ENCODE peak calls at places on chromosomes 3 and 15, in ten cellular contexts. One of them, this sample, is unnamed.

GRCh38 chr15:41465822-41466421 is 27.8 kb upstream of the ITPKA start:
- DNase-seq in AG04450: peak
- DNase-seq in activated CD8-positive, alpha-beta memory T cell treated with anti-CD3 and anti-CD28 coated beads, Interleukin-2, amount 50 U/mL, for 4 hours: no peak
- DNase-seq in tibial artery: no peak
- DNase-seq in activated CD4-positive, alpha-beta T cell treated with anti-CD3 and anti-CD28 coated beads for 1 hour: no peak
- DNase-seq in HCEC 1CT: peak
- DNase-seq in right cardiac atrium: no peak
- DNase-seq in uterus: no peak
- DNase-seq in HTR-8/SVneo: peak
- DNase-seq in anterior cingulate cortex: no peak
- DNase-seq in this sample: no peak

GRCh38 chr15:78878356-78878755 is 5.7 kb downstream of the MORF4L1 start:
- DNase-seq in activated CD4-positive, alpha-beta T cell treated with anti-CD3 and anti-CD28 coated beads for 1 hour: no peak
- DNase-seq in HCEC 1CT: peak
- DNase-seq in AG04450: no peak
- DNase-seq in uterus: no peak
- DNase-seq in tibial artery: no peak
- DNase-seq in right cardiac atrium: no peak
- DNase-seq in anterior cingulate cortex: no peak
- DNase-seq in activated CD8-positive, alpha-beta memory T cell treated with anti-CD3 and anti-CD28 coated beads, Interleukin-2, amount 50 U/mL, for 4 hours: no peak
- DNase-seq in HTR-8/SVneo: no peak
- DNase-seq in this sample: no peak

GRCh38 chr15:74011610-74012009 is 17.1 kb downstream of the PML start:
- DNase-seq in activated CD4-positive, alpha-beta T cell treated with anti-CD3 and anti-CD28 coated beads for 1 hour: no peak
- DNase-seq in uterus: peak
- DNase-seq in right cardiac atrium: peak
- DNase-seq in AG04450: no peak
- DNase-seq in HCEC 1CT: peak
- DNase-seq in HTR-8/SVneo: no peak
- DNase-seq in anterior cingulate cortex: no peak
- DNase-seq in activated CD8-positive, alpha-beta memory T cell treated with anti-CD3 and anti-CD28 coated beads, Interleukin-2, amount 50 U/mL, for 4 hours: no peak
- DNase-seq in tibial artery: no peak
- DNase-seq in this sample: peak

GRCh38 chr3:156492801-156493261 is 62.1 kb downstream of the SSR3 start:
- DNase-seq in right cardiac atrium: no peak
- DNase-seq in activated CD4-positive, alpha-beta T cell treated with anti-CD3 and anti-CD28 coated beads for 1 hour: no peak
- DNase-seq in uterus: no peak
- DNase-seq in HTR-8/SVneo: no peak
- DNase-seq in activated CD8-positive, alpha-beta memory T cell treated with anti-CD3 and anti-CD28 coated beads, Interleukin-2, amount 50 U/mL, for 4 hours: no peak
- DNase-seq in anterior cingulate cortex: no peak
- DNase-seq in tibial artery: no peak
- DNase-seq in HCEC 1CT: no peak
- DNase-seq in AG04450: no peak
- DNase-seq in this sample: no peak

GRCh38 chr3:23183731-23184130 is 19.4 kb upstream of the UBE2E2 start:
- DNase-seq in activated CD8-positive, alpha-beta memory T cell treated with anti-CD3 and anti-CD28 coated beads, Interleukin-2, amount 50 U/mL, for 4 hours: no peak
- DNase-seq in tibial artery: no peak
- DNase-seq in AG04450: no peak
- DNase-seq in uterus: no peak
- DNase-seq in anterior cingulate cortex: no peak
- DNase-seq in right cardiac atrium: no peak
- DNase-seq in HTR-8/SVneo: peak
- DNase-seq in activated CD4-positive, alpha-beta T cell treated with anti-CD3 and anti-CD28 coated beads for 1 hour: no peak
- DNase-seq in HCEC 1CT: peak
- DNase-seq in this sample: no peak

GRCh38 chr3:118818386-118818785 is 216.3 kb downstream of the IGSF11 start:
- DNase-seq in activated CD4-positive, alpha-beta T cell treated with anti-CD3 and anti-CD28 coated beads for 1 hour: no peak
- DNase-seq in anterior cingulate cortex: no peak
- DNase-seq in HCEC 1CT: no peak
- DNase-seq in activated CD8-positive, alpha-beta memory T cell treated with anti-CD3 and anti-CD28 coated beads, Interleukin-2, amount 50 U/mL, for 4 hours: no peak
- DNase-seq in tibial artery: no peak
- DNase-seq in HTR-8/SVneo: no peak
- DNase-seq in uterus: no peak
- DNase-seq in right cardiac atrium: no peak
- DNase-seq in AG04450: peak
- DNase-seq in this sample: no peak

GRCh38 chr3:27553868-27554540 is 69.8 kb upstream of the SLC4A7 start:
- DNase-seq in AG04450: no peak
- DNase-seq in HTR-8/SVneo: no peak
- DNase-seq in HCEC 1CT: no peak
- DNase-seq in uterus: no peak
- DNase-seq in anterior cingulate cortex: no peak
- DNase-seq in activated CD8-positive, alpha-beta memory T cell treated with anti-CD3 and anti-CD28 coated beads, Interleukin-2, amount 50 U/mL, for 4 hours: no peak
- DNase-seq in right cardiac atrium: no peak
- DNase-seq in tibial artery: no peak
- DNase-seq in activated CD4-positive, alpha-beta T cell treated with anti-CD3 and anti-CD28 coated beads for 1 hour: no peak
- DNase-seq in this sample: no peak

GRCh38 chr3:144585408-144585807 is 613.8 kb downstream of the DIPK2A start:
- DNase-seq in HCEC 1CT: no peak
- DNase-seq in activated CD8-positive, alpha-beta memory T cell treated with anti-CD3 and anti-CD28 coated beads, Interleukin-2, amount 50 U/mL, for 4 hours: no peak
- DNase-seq in uterus: no peak
- DNase-seq in AG04450: no peak
- DNase-seq in right cardiac atrium: no peak
- DNase-seq in anterior cingulate cortex: no peak
- DNase-seq in tibial artery: no peak
- DNase-seq in HTR-8/SVneo: no peak
- DNase-seq in activated CD4-positive, alpha-beta T cell treated with anti-CD3 and anti-CD28 coated beads for 1 hour: no peak
- DNase-seq in this sample: no peak

GRCh38 chr3:126996905-126997304 is 14.0 kb downstream of the PLXNA1 start:
- DNase-seq in activated CD8-positive, alpha-beta memory T cell treated with anti-CD3 and anti-CD28 coated beads, Interleukin-2, amount 50 U/mL, for 4 hours: no peak
- DNase-seq in AG04450: no peak
- DNase-seq in activated CD4-positive, alpha-beta T cell treated with anti-CD3 and anti-CD28 coated beads for 1 hour: no peak
- DNase-seq in anterior cingulate cortex: no peak
- DNase-seq in uterus: no peak
- DNase-seq in tibial artery: peak
- DNase-seq in HTR-8/SVneo: no peak
- DNase-seq in HCEC 1CT: no peak
- DNase-seq in right cardiac atrium: no peak
- DNase-seq in this sample: no peak

GRCh38 chr3:49313902-49314676 is 25.8 kb downstream of the USP4 start:
- DNase-seq in HCEC 1CT: no peak
- DNase-seq in anterior cingulate cortex: no peak
- DNase-seq in HTR-8/SVneo: no peak
- DNase-seq in AG04450: no peak
- DNase-seq in activated CD4-positive, alpha-beta T cell treated with anti-CD3 and anti-CD28 coated beads for 1 hour: no peak
- DNase-seq in tibial artery: no peak
- DNase-seq in activated CD8-positive, alpha-beta memory T cell treated with anti-CD3 and anti-CD28 coated beads, Interleukin-2, amount 50 U/mL, for 4 hours: no peak
- DNase-seq in right cardiac atrium: no peak
- DNase-seq in uterus: no peak
- DNase-seq in this sample: no peak

GRCh38 chr3:22835041-22835440 is 368.1 kb upstream of the UBE2E2 start:
- DNase-seq in right cardiac atrium: no peak
- DNase-seq in anterior cingulate cortex: no peak
- DNase-seq in AG04450: no peak
- DNase-seq in tibial artery: no peak
- DNase-seq in activated CD4-positive, alpha-beta T cell treated with anti-CD3 and anti-CD28 coated beads for 1 hour: no peak
- DNase-seq in HTR-8/SVneo: no peak
- DNase-seq in uterus: no peak
- DNase-seq in activated CD8-positive, alpha-beta memory T cell treated with anti-CD3 and anti-CD28 coated beads, Interleukin-2, amount 50 U/mL, for 4 hours: no peak
- DNase-seq in HCEC 1CT: no peak
- DNase-seq in this sample: no peak

GRCh38 chr15:74403981-74404563 is 29.7 kb downstream of the SEMA7A start:
- DNase-seq in anterior cingulate cortex: no peak
- DNase-seq in AG04450: no peak
- DNase-seq in right cardiac atrium: peak
- DNase-seq in tibial artery: no peak
- DNase-seq in HTR-8/SVneo: no peak
- DNase-seq in HCEC 1CT: no peak
- DNase-seq in activated CD8-positive, alpha-beta memory T cell treated with anti-CD3 and anti-CD28 coated beads, Interleukin-2, amount 50 U/mL, for 4 hours: no peak
- DNase-seq in activated CD4-positive, alpha-beta T cell treated with anti-CD3 and anti-CD28 coated beads for 1 hour: no peak
- DNase-seq in uterus: peak
- DNase-seq in this sample: peak

GRCh38 chr3:125042725-125043406 is 12.9 kb downstream of the HEG1 start:
- DNase-seq in activated CD8-positive, alpha-beta memory T cell treated with anti-CD3 and anti-CD28 coated beads, Interleukin-2, amount 50 U/mL, for 4 hours: no peak
- DNase-seq in uterus: peak
- DNase-seq in activated CD4-positive, alpha-beta T cell treated with anti-CD3 and anti-CD28 coated beads for 1 hour: no peak
- DNase-seq in right cardiac atrium: peak
- DNase-seq in AG04450: no peak
- DNase-seq in tibial artery: peak
- DNase-seq in HTR-8/SVneo: no peak
- DNase-seq in HCEC 1CT: no peak
- DNase-seq in anterior cingulate cortex: no peak
- DNase-seq in this sample: peak

GRCh38 chr15:85318048-85318731 is 62.2 kb upstream of the AKAP13 start:
- DNase-seq in right cardiac atrium: no peak
- DNase-seq in AG04450: peak
- DNase-seq in HCEC 1CT: peak
- DNase-seq in HTR-8/SVneo: peak
- DNase-seq in activated CD4-positive, alpha-beta T cell treated with anti-CD3 and anti-CD28 coated beads for 1 hour: no peak
- DNase-seq in anterior cingulate cortex: no peak
- DNase-seq in tibial artery: no peak
- DNase-seq in uterus: no peak
- DNase-seq in activated CD8-positive, alpha-beta memory T cell treated with anti-CD3 and anti-CD28 coated beads, Interleukin-2, amount 50 U/mL, for 4 hours: no peak
- DNase-seq in this sample: no peak

GRCh38 chr3:87997298-87997697 is 61.5 kb downstream of the CGGBP1 start:
- DNase-seq in right cardiac atrium: peak
- DNase-seq in tibial artery: no peak
- DNase-seq in anterior cingulate cortex: no peak
- DNase-seq in uterus: no peak
- DNase-seq in activated CD4-positive, alpha-beta T cell treated with anti-CD3 and anti-CD28 coated beads for 1 hour: no peak
- DNase-seq in HTR-8/SVneo: no peak
- DNase-seq in activated CD8-positive, alpha-beta memory T cell treated with anti-CD3 and anti-CD28 coated beads, Interleukin-2, amount 50 U/mL, for 4 hours: peak
- DNase-seq in AG04450: no peak
- DNase-seq in HCEC 1CT: peak
- DNase-seq in this sample: no peak

GRCh38 chr3:44892689-44893088 is 18.3 kb downstream of the TGM4 start:
- DNase-seq in AG04450: no peak
- DNase-seq in HTR-8/SVneo: peak
- DNase-seq in HCEC 1CT: peak
- DNase-seq in activated CD8-positive, alpha-beta memory T cell treated with anti-CD3 and anti-CD28 coated beads, Interleukin-2, amount 50 U/mL, for 4 hours: no peak
- DNase-seq in activated CD4-positive, alpha-beta T cell treated with anti-CD3 and anti-CD28 coated beads for 1 hour: no peak
- DNase-seq in anterior cingulate cortex: no peak
- DNase-seq in uterus: no peak
- DNase-seq in right cardiac atrium: no peak
- DNase-seq in tibial artery: no peak
- DNase-seq in this sample: no peak

GRCh38 chr3:156513619-156514018 is 41.3 kb downstream of the SSR3 start:
- DNase-seq in HCEC 1CT: peak
- DNase-seq in AG04450: no peak
- DNase-seq in HTR-8/SVneo: no peak
- DNase-seq in right cardiac atrium: no peak
- DNase-seq in anterior cingulate cortex: no peak
- DNase-seq in activated CD4-positive, alpha-beta T cell treated with anti-CD3 and anti-CD28 coated beads for 1 hour: no peak
- DNase-seq in uterus: no peak
- DNase-seq in tibial artery: no peak
- DNase-seq in activated CD8-positive, alpha-beta memory T cell treated with anti-CD3 and anti-CD28 coated beads, Interleukin-2, amount 50 U/mL, for 4 hours: no peak
- DNase-seq in this sample: no peak

GRCh38 chr15:38398134-38398533 is 55.8 kb upstream of the FAM98B start:
- DNase-seq in tibial artery: peak
- DNase-seq in HCEC 1CT: peak
- DNase-seq in anterior cingulate cortex: no peak
- DNase-seq in activated CD8-positive, alpha-beta memory T cell treated with anti-CD3 and anti-CD28 coated beads, Interleukin-2, amount 50 U/mL, for 4 hours: no peak
- DNase-seq in uterus: no peak
- DNase-seq in AG04450: peak
- DNase-seq in HTR-8/SVneo: peak
- DNase-seq in activated CD4-positive, alpha-beta T cell treated with anti-CD3 and anti-CD28 coated beads for 1 hour: no peak
- DNase-seq in right cardiac atrium: peak
- DNase-seq in this sample: peak

GRCh38 chr3:185470323-185470722 is 28.5 kb downstream of the TMEM41A start:
- DNase-seq in anterior cingulate cortex: no peak
- DNase-seq in tibial artery: no peak
- DNase-seq in activated CD8-positive, alpha-beta memory T cell treated with anti-CD3 and anti-CD28 coated beads, Interleukin-2, amount 50 U/mL, for 4 hours: no peak
- DNase-seq in AG04450: no peak
- DNase-seq in activated CD4-positive, alpha-beta T cell treated with anti-CD3 and anti-CD28 coated beads for 1 hour: no peak
- DNase-seq in HCEC 1CT: no peak
- DNase-seq in right cardiac atrium: no peak
- DNase-seq in HTR-8/SVneo: no peak
- DNase-seq in uterus: no peak
- DNase-seq in this sample: no peak

GRCh38 chr3:15345051-15345607 is 12.7 kb upstream of the SH3BP5 start:
- DNase-seq in HCEC 1CT: no peak
- DNase-seq in activated CD4-positive, alpha-beta T cell treated with anti-CD3 and anti-CD28 coated beads for 1 hour: no peak
- DNase-seq in anterior cingulate cortex: no peak
- DNase-seq in right cardiac atrium: no peak
- DNase-seq in uterus: no peak
- DNase-seq in activated CD8-positive, alpha-beta memory T cell treated with anti-CD3 and anti-CD28 coated beads, Interleukin-2, amount 50 U/mL, for 4 hours: no peak
- DNase-seq in tibial artery: no peak
- DNase-seq in AG04450: no peak
- DNase-seq in HTR-8/SVneo: no peak
- DNase-seq in this sample: no peak

GRCh38 chr15:100779331-100780207 is 100.1 kb upstream of the ALDH1A3 start:
- DNase-seq in uterus: no peak
- DNase-seq in activated CD8-positive, alpha-beta memory T cell treated with anti-CD3 and anti-CD28 coated beads, Interleukin-2, amount 50 U/mL, for 4 hours: no peak
- DNase-seq in AG04450: no peak
- DNase-seq in activated CD4-positive, alpha-beta T cell treated with anti-CD3 and anti-CD28 coated beads for 1 hour: no peak
- DNase-seq in HTR-8/SVneo: no peak
- DNase-seq in tibial artery: peak
- DNase-seq in HCEC 1CT: no peak
- DNase-seq in anterior cingulate cortex: no peak
- DNase-seq in right cardiac atrium: no peak
- DNase-seq in this sample: no peak

GRCh38 chr3:131216801-131217200 is 164.8 kb upstream of the NUDT16 start:
- DNase-seq in HCEC 1CT: peak
- DNase-seq in HTR-8/SVneo: peak
- DNase-seq in activated CD4-positive, alpha-beta T cell treated with anti-CD3 and anti-CD28 coated beads for 1 hour: no peak
- DNase-seq in activated CD8-positive, alpha-beta memory T cell treated with anti-CD3 and anti-CD28 coated beads, Interleukin-2, amount 50 U/mL, for 4 hours: no peak
- DNase-seq in right cardiac atrium: peak
- DNase-seq in anterior cingulate cortex: no peak
- DNase-seq in uterus: no peak
- DNase-seq in tibial artery: no peak
- DNase-seq in AG04450: no peak
- DNase-seq in this sample: peak

GRCh38 chr15:95520511-95520910 is 810.0 kb upstream of the NR2F2 start:
- DNase-seq in activated CD8-positive, alpha-beta memory T cell treated with anti-CD3 and anti-CD28 coated beads, Interleukin-2, amount 50 U/mL, for 4 hours: no peak
- DNase-seq in right cardiac atrium: no peak
- DNase-seq in anterior cingulate cortex: no peak
- DNase-seq in HCEC 1CT: no peak
- DNase-seq in activated CD4-positive, alpha-beta T cell treated with anti-CD3 and anti-CD28 coated beads for 1 hour: no peak
- DNase-seq in HTR-8/SVneo: no peak
- DNase-seq in AG04450: no peak
- DNase-seq in tibial artery: no peak
- DNase-seq in uterus: no peak
- DNase-seq in this sample: no peak

GRCh38 chr3:116059421-116060096 is 385.7 kb downstream of the LSAMP start:
- DNase-seq in uterus: no peak
- DNase-seq in activated CD8-positive, alpha-beta memory T cell treated with anti-CD3 and anti-CD28 coated beads, Interleukin-2, amount 50 U/mL, for 4 hours: no peak
- DNase-seq in tibial artery: no peak
- DNase-seq in activated CD4-positive, alpha-beta T cell treated with anti-CD3 and anti-CD28 coated beads for 1 hour: no peak
- DNase-seq in anterior cingulate cortex: no peak
- DNase-seq in HCEC 1CT: peak
- DNase-seq in right cardiac atrium: no peak
- DNase-seq in AG04450: peak
- DNase-seq in HTR-8/SVneo: peak
- DNase-seq in this sample: no peak

GRCh38 chr15:33860749-33861148 is 107.5 kb upstream of the CHRM5 start:
- DNase-seq in AG04450: no peak
- DNase-seq in uterus: no peak
- DNase-seq in right cardiac atrium: no peak
- DNase-seq in HTR-8/SVneo: peak
- DNase-seq in anterior cingulate cortex: no peak
- DNase-seq in activated CD4-positive, alpha-beta T cell treated with anti-CD3 and anti-CD28 coated beads for 1 hour: no peak
- DNase-seq in tibial artery: no peak
- DNase-seq in HCEC 1CT: peak
- DNase-seq in activated CD8-positive, alpha-beta memory T cell treated with anti-CD3 and anti-CD28 coated beads, Interleukin-2, amount 50 U/mL, for 4 hours: no peak
- DNase-seq in this sample: no peak

GRCh38 chr3:64550745-64551144 is 137.1 kb downstream of the ADAMTS9 start:
- DNase-seq in activated CD8-positive, alpha-beta memory T cell treated with anti-CD3 and anti-CD28 coated beads, Interleukin-2, amount 50 U/mL, for 4 hours: no peak
- DNase-seq in uterus: no peak
- DNase-seq in AG04450: no peak
- DNase-seq in right cardiac atrium: no peak
- DNase-seq in HTR-8/SVneo: no peak
- DNase-seq in activated CD4-positive, alpha-beta T cell treated with anti-CD3 and anti-CD28 coated beads for 1 hour: no peak
- DNase-seq in anterior cingulate cortex: no peak
- DNase-seq in HCEC 1CT: no peak
- DNase-seq in tibial artery: no peak
- DNase-seq in this sample: no peak

GRCh38 chr3:195895900-195896360 is 12.4 kb downstream of the TNK2 start:
- DNase-seq in HTR-8/SVneo: peak
- DNase-seq in right cardiac atrium: peak
- DNase-seq in HCEC 1CT: peak
- DNase-seq in AG04450: no peak
- DNase-seq in anterior cingulate cortex: peak
- DNase-seq in activated CD8-positive, alpha-beta memory T cell treated with anti-CD3 and anti-CD28 coated beads, Interleukin-2, amount 50 U/mL, for 4 hours: peak
- DNase-seq in activated CD4-positive, alpha-beta T cell treated with anti-CD3 and anti-CD28 coated beads for 1 hour: peak
- DNase-seq in uterus: peak
- DNase-seq in tibial artery: peak
- DNase-seq in this sample: peak

GRCh38 chr15:68372291-68372811 is 59.6 kb downstream of the ITGA11 start:
- DNase-seq in uterus: peak
- DNase-seq in AG04450: no peak
- DNase-seq in activated CD4-positive, alpha-beta T cell treated with anti-CD3 and anti-CD28 coated beads for 1 hour: no peak
- DNase-seq in right cardiac atrium: peak
- DNase-seq in anterior cingulate cortex: no peak
- DNase-seq in HTR-8/SVneo: peak
- DNase-seq in activated CD8-positive, alpha-beta memory T cell treated with anti-CD3 and anti-CD28 coated beads, Interleukin-2, amount 50 U/mL, for 4 hours: no peak
- DNase-seq in tibial artery: peak
- DNase-seq in HCEC 1CT: peak
- DNase-seq in this sample: peak

This sample was measured in ovary.